ENCODE peak calls at places on chromosomes 7 and 10, in eight cellular contexts. T is left kidney, D is H9, G is COR-L47, S is progenitor cell of endocrine pancreas, A is NCI-H748 treated with DMSO at 0.1 percent for 48 hours, L is NCI-H446, E is A549. J is an unnamed sample.

GRCh38 chr10:112383325-112383724 is 9.4 kb downstream of the ACSL5 start:
- DNase-seq in E (no peak), A (no peak), S (no peak), T (no peak), L (no peak), G (no peak), D (no peak), J (peak)

GRCh38 chr7:50418934-50419333 is 31.2 kb downstream of the FIGNL1 start:
- DNase-seq in G (no peak), T (peak), E (no peak), S (no peak), D (no peak), L (no peak), A (no peak), J (no peak)

GRCh38 chr10:16612148-16612742 is 90.6 kb upstream of the C1QL3 start:
- DNase-seq in S (peak), A (no peak), D (peak), G (no peak), T (peak), L (no peak), E (peak), J (peak)

GRCh38 chr10:23038172-23038571 is 57.2 kb upstream of the MSRB2 start:
- DNase-seq in G (no peak), D (no peak), S (no peak), L (no peak), A (no peak), T (no peak), E (no peak), J (no peak)

GRCh38 chr7:73988197-73988596 is 39.8 kb upstream of the ELN start:
- DNase-seq in T (no peak), E (no peak), S (no peak), L (no peak), A (no peak), G (no peak), D (no peak), J (peak)

GRCh38 chr10:116891208-116891607 is 41.9 kb downstream of the ENO4 start:
- DNase-seq in E (no peak), G (peak), L (peak), T (peak), D (no peak), S (no peak), A (peak), J (peak)

GRCh38 chr7:79452032-79452494 is 1.4 kb downstream of the MAGI2 start:
- DNase-seq in S (peak), E (peak), G (peak), A (peak), L (no peak), D (peak), T (peak), J (peak)

GRCh38 chr10:12835709-12836108 is 165.8 kb downstream of the CCDC3 start:
- DNase-seq in G (no peak), T (no peak), D (no peak), A (no peak), L (no peak), E (no peak), S (no peak), J (peak)

GRCh38 chr7:31336202-31337035 is 4.1 kb downstream of the NEUROD6 start:
- DNase-seq in G (no peak), S (peak), L (no peak), E (no peak), T (peak), A (no peak), D (peak), J (peak)

GRCh38 chr7:149181136-149181790 is 14.1 kb upstream of the ZNF282 start:
- DNase-seq in E (no peak), D (no peak), S (no peak), L (no peak), T (peak), A (no peak), G (no peak), J (no peak)

J was measured in Daoy.